ENCODE peak calls at places on chromosomes 11 and 22, in eight cellular contexts. J, U, R, G, A, V, T and E are unnamed samples.
A peak's percentile ranks its signal among the peaks of the same experiment; 100 is the strongest.

GRCh38 chr11:58616594-58616993 is 5.9 kb upstream of the CNTF start:
- DNase-seq in J (no peak), U (no peak), R (no peak), G (peak; percentile 89), A (no peak), V (peak; percentile 32), T (no peak), E (peak; percentile 81)

GRCh38 chr11:69466039-69466438 is 15.4 kb upstream of the LINC01488 start:
- DNase-seq in J (no peak), U (no peak), R (no peak), G (no peak), A (no peak), V (no peak), T (no peak), E (no peak)

GRCh38 chr11:64529559-64530520 is 61.2 kb upstream of the SLC22A12 start:
- DNase-seq in J (no peak), U (no peak), R (no peak), G (no peak), A (no peak), V (peak; percentile 90), T (no peak), E (no peak)

GRCh38 chr22:26672590-26673468 is 15.4 kb downstream of the MIAT start:
- DNase-seq in J (peak; percentile 97), U (peak; percentile 95), R (peak; percentile 84), G (peak; percentile 94), A (peak; percentile 82), V (peak; percentile 99), T (peak; percentile 45), E (peak; percentile 91)

GRCh38 chr11:10898003-10898762 is 40.3 kb upstream of the ZBED5 start:
- DNase-seq in J (no peak), U (no peak), R (no peak), G (no peak), A (no peak), V (no peak), T (no peak), E (no peak)

GRCh38 chr11:86468169-86468568 is 93.5 kb downstream of the CCDC81 start:
- DNase-seq in J (no peak), U (no peak), R (no peak), G (no peak), A (no peak), V (no peak), T (no peak), E (no peak)

GRCh38 chr11:91100432-91100831 is 877.6 kb upstream of the CHORDC1 start:
- DNase-seq in J (no peak), U (no peak), R (no peak), G (peak; percentile 60), A (no peak), V (no peak), T (no peak), E (no peak)

GRCh38 chr22:36191106-36191836 is 10.3 kb downstream of the APOL4 start:
- DNase-seq in J (no peak), U (no peak), R (no peak), G (no peak), A (no peak), V (no peak), T (peak; percentile 21), E (peak; percentile 72)

GRCh38 chr11:108895579-108896480 is 231.0 kb downstream of the DDX10 start:
- DNase-seq in J (no peak), U (no peak), R (no peak), G (peak; percentile 43), A (no peak), V (no peak), T (no peak), E (no peak)

GRCh38 chr11:122661182-122661945 is 5.8 kb downstream of the UBASH3B start:
- DNase-seq in J (no peak), U (no peak), R (no peak), G (no peak), A (no peak), V (peak; percentile 84), T (no peak), E (peak; percentile 60)

GRCh38 chr11:75919525-75919924 is 104.5 kb downstream of the UVRAG start:
- DNase-seq in J (no peak), U (no peak), R (no peak), G (no peak), A (no peak), V (no peak), T (no peak), E (no peak)

GRCh38 chr11:28704801-28705200 is 596.6 kb downstream of the METTL15 start:
- DNase-seq in J (no peak), U (no peak), R (no peak), G (no peak), A (no peak), V (no peak), T (no peak), E (no peak)

GRCh38 chr11:22730319-22730718 is 63.9 kb downstream of the GAS2 start:
- DNase-seq in J (no peak), U (no peak), R (no peak), G (no peak), A (no peak), V (peak; percentile 3), T (no peak), E (no peak)

GRCh38 chr11:115887727-115888126 is 383.5 kb upstream of the CADM1 start:
- DNase-seq in J (no peak), U (no peak), R (no peak), G (no peak), A (no peak), V (no peak), T (no peak), E (no peak)

GRCh38 chr11:46294365-46295309 is 17.2 kb downstream of the CREB3L1 start:
- DNase-seq in J (peak; percentile 92), U (no peak), R (no peak), G (peak; percentile 87), A (no peak), V (no peak), T (no peak), E (peak; percentile 96)

GRCh38 chr22:42688241-42688913 is 32.3 kb downstream of the A4GALT start:
- DNase-seq in J (peak; percentile 70), U (no peak), R (peak; percentile 36), G (no peak), A (no peak), V (peak; percentile 83), T (no peak), E (peak; percentile 93)

GRCh38 chr11:10495464-10495786 is 40.4 kb downstream of the AMPD3 start:
- DNase-seq in J (no peak), U (no peak), R (no peak), G (no peak), A (no peak), V (no peak), T (no peak), E (no peak)

GRCh38 chr22:29727248-29727551 is 7.4 kb downstream of the CABP7 start:
- DNase-seq in J (peak; percentile 81), U (peak; percentile 45), R (peak; percentile 51), G (no peak), A (no peak), V (peak; percentile 84), T (no peak), E (no peak)

GRCh38 chr11:120618399-120618798 is 106.9 kb downstream of the GRIK4 start:
- DNase-seq in J (no peak), U (no peak), R (no peak), G (no peak), A (no peak), V (no peak), T (no peak), E (no peak)

GRCh38 chr11:6431861-6432260 is 8.9 kb downstream of the HPX start:
- DNase-seq in J (no peak), U (no peak), R (no peak), G (peak; percentile 85), A (no peak), V (no peak), T (no peak), E (peak; percentile 81)

GRCh38 chr22:19815823-19816290 is 38.8 kb downstream of the GNB1L start:
- DNase-seq in J (no peak), U (no peak), R (no peak), G (no peak), A (no peak), V (no peak), T (no peak), E (no peak)

GRCh38 chr11:123576082-123576481 is 78.3 kb downstream of the SCN3B start:
- DNase-seq in J (no peak), U (no peak), R (no peak), G (no peak), A (no peak), V (no peak), T (no peak), E (no peak)

GRCh38 chr22:41048791-41049717 is 43.3 kb upstream of the EP300 start:
- DNase-seq in J (peak; percentile 64), U (no peak), R (peak; percentile 23), G (no peak), A (no peak), V (peak; percentile 92), T (peak; percentile 9), E (peak; percentile 62)

GRCh38 chr11:134050541-134051383 is 18.1 kb upstream of the JAM3 start:
- DNase-seq in J (peak; percentile 71), U (peak; percentile 84), R (peak; percentile 75), G (no peak), A (peak; percentile 69), V (peak; percentile 77), T (peak; percentile 45), E (no peak)

GRCh38 chr11:60711316-60711715 is 11.9 kb downstream of the MS4A8 start:
- DNase-seq in J (no peak), U (no peak), R (no peak), G (no peak), A (no peak), V (no peak), T (no peak), E (no peak)

GRCh38 chr22:49565516-49565855 is 262.2 kb downstream of the BRD1 start:
- DNase-seq in J (no peak), U (no peak), R (no peak), G (no peak), A (no peak), V (no peak), T (no peak), E (no peak)

GRCh38 chr11:11864803-11865202 is 23.0 kb downstream of the USP47 start:
- DNase-seq in J (no peak), U (no peak), R (no peak), G (no peak), A (no peak), V (no peak), T (no peak), E (no peak)

GRCh38 chr22:36385491-36386350 is 2.0 kb downstream of the MYH9 start:
- DNase-seq in J (peak; percentile 81), U (peak; percentile 82), R (no peak), G (no peak), A (peak; percentile 60), V (no peak), T (no peak), E (peak; percentile 26)

GRCh38 chr11:6357222-6357621 is 33.1 kb upstream of the SMPD1 start:
- DNase-seq in J (no peak), U (peak; percentile 71), R (no peak), G (peak; percentile 46), A (no peak), V (no peak), T (no peak), E (peak; percentile 73)

GRCh38 chr11:2474059-2474901 is 29.5 kb downstream of the KCNQ1 start:
- DNase-seq in J (no peak), U (no peak), R (no peak), G (no peak), A (no peak), V (peak; percentile 86), T (no peak), E (no peak)

GRCh38 chr22:38927033-38927789 is 30.2 kb upstream of the APOBEC3A start:
- DNase-seq in J (peak; percentile 91), U (peak; percentile 76), R (peak; percentile 70), G (no peak), A (peak; percentile 19), V (peak; percentile 96), T (peak; percentile 42), E (peak; percentile 10)

GRCh38 chr11:15735711-15736110 is 620.6 kb downstream of the SOX6 start:
- DNase-seq in J (no peak), U (no peak), R (no peak), G (no peak), A (no peak), V (no peak), T (no peak), E (no peak)

GRCh38 chr22:38415561-38416321 is 39.3 kb downstream of the KCNJ4 start:
- DNase-seq in J (peak; percentile 69), U (no peak), R (no peak), G (no peak), A (no peak), V (peak; percentile 83), T (no peak), E (no peak)

GRCh38 chr11:105469931-105470330 is 139.9 kb upstream of the GRIA4 start:
- DNase-seq in J (peak; percentile 14), U (no peak), R (no peak), G (no peak), A (no peak), V (no peak), T (no peak), E (no peak)